ENCODE peak calls at places on chromosome 6, in nine cellular contexts. L, W, P, Y, K, F, R, O and V are unnamed samples.

GRCh38 chr6:118739976-118740771 is 88.8 kb upstream of the CEP85L start:
- DNase-seq in L (no peak), W (no peak), P (no peak), Y (peak), K (no peak), F (no peak), R (no peak), O (no peak), V (no peak)

GRCh38 chr6:132798820-132799538 is 542 bp upstream of the SLC18B1 start:
- DNase-seq in L (peak), W (peak), P (peak), Y (peak), K (peak), F (peak), R (no peak), O (peak), V (peak)

GRCh38 chr6:12748411-12748810 is 31.8 kb downstream of the PHACTR1 start:
- DNase-seq in L (no peak), W (no peak), P (no peak), Y (no peak), K (no peak), F (no peak), R (no peak), O (no peak), V (no peak)

GRCh38 chr6:155275808-155276480 is 12.1 kb downstream of the CLDN20 start:
- DNase-seq in L (peak), W (no peak), P (no peak), Y (no peak), K (no peak), F (no peak), R (no peak), O (no peak), V (no peak)

GRCh38 chr6:80332013-80332412 is 225.5 kb downstream of the BCKDHB start:
- DNase-seq in L (no peak), W (no peak), P (no peak), Y (no peak), K (no peak), F (no peak), R (no peak), O (no peak), V (no peak)

GRCh38 chr6:39558791-39559190 is 166.4 kb downstream of the KIF6 start:
- DNase-seq in L (no peak), W (no peak), P (no peak), Y (no peak), K (no peak), F (no peak), R (no peak), O (no peak), V (no peak)

GRCh38 chr6:155142902-155143609 is 120.8 kb upstream of the CLDN20 start:
- DNase-seq in L (no peak), W (no peak), P (peak), Y (no peak), K (no peak), F (no peak), R (no peak), O (no peak), V (no peak)

GRCh38 chr6:106778943-106779342 is 149.6 kb downstream of the QRSL1 start:
- DNase-seq in L (no peak), W (no peak), P (no peak), Y (no peak), K (no peak), F (no peak), R (no peak), O (no peak), V (no peak)

GRCh38 chr6:144066745-144067484 is 28.5 kb downstream of the SF3B5 start:
- DNase-seq in L (no peak), W (no peak), P (no peak), Y (no peak), K (no peak), F (no peak), R (no peak), O (no peak), V (no peak)

GRCh38 chr6:34513628-34514027 is 42.5 kb downstream of the SPDEF start:
- DNase-seq in L (peak), W (no peak), P (no peak), Y (no peak), K (no peak), F (peak), R (no peak), O (peak), V (no peak)

GRCh38 chr6:144007779-144008500 is at the start of gene PLAGL1:
- DNase-seq in L (peak), W (peak), P (peak), Y (peak), K (peak), F (peak), R (peak), O (peak), V (no peak)

GRCh38 chr6:6474170-6474920 is 114.2 kb upstream of the LY86 start:
- DNase-seq in L (no peak), W (no peak), P (no peak), Y (no peak), K (no peak), F (no peak), R (no peak), O (peak), V (no peak)

GRCh38 chr6:124164363-124164762 is 360.7 kb downstream of the NKAIN2 start:
- DNase-seq in L (no peak), W (no peak), P (no peak), Y (peak), K (no peak), F (no peak), R (no peak), O (no peak), V (no peak)

GRCh38 chr6:114053791-114054190 is 82.8 kb upstream of the HDAC2 start:
- DNase-seq in L (no peak), W (no peak), P (no peak), Y (no peak), K (no peak), F (no peak), R (no peak), O (no peak), V (no peak)

GRCh38 chr6:131182991-131183425 is 47.7 kb downstream of the AKAP7 start:
- DNase-seq in L (no peak), W (no peak), P (peak), Y (peak), K (no peak), F (peak), R (peak), O (no peak), V (no peak)

DNA sequence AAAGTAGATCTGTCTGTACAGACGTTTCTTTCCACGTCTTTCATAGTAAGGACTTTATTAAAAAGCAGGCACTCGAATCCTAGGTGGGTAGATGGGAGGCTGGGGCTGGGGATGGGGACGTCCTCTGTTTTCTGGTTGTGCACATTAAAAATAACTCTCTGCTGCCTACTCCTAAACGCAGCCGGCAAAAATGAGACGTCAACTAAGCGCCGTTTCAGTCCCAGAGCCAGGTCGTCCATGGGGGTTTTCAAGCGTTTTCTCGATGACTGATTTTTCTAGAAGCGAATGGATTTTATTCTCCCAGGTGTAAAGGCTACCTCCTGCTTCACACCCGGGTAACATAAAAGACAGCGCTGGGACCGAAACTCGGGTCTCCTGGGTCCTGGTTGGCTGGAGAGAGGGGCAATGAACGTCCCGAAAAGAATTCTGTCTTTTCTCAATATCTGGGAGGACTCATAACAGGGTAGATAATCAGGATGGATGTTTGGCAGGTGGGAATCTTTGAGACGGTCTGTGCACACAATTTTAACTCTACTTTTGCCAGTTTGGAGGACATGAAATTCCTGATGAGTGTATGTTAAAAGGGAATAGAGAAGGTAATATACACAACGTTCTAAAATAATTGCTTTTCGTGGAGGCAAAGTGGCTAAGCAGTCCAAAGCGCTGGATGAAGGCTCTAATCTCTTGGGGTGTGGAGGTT is 25.3 kb downstream of the GPX6 start:
- DNase-seq in L (peak), W (peak), P (no peak), Y (no peak), K (no peak), F (peak), R (no peak), O (no peak), V (no peak)
- H3K4me3 ChIP-seq in L (peak), W (peak), P (no peak), Y (peak), K (peak), F (peak), R (peak), O (peak), V (no peak)

GRCh38 chr6:112683926-112684325 is 336.8 kb downstream of the RFPL4B start:
- DNase-seq in L (no peak), W (no peak), P (no peak), Y (peak), K (no peak), F (no peak), R (no peak), O (no peak), V (no peak)

GRCh38 chr6:112683106-112683505 is 336.0 kb downstream of the RFPL4B start:
- DNase-seq in L (no peak), W (no peak), P (no peak), Y (peak), K (no peak), F (no peak), R (no peak), O (no peak), V (no peak)

GRCh38 chr6:112680076-112680475 is 332.9 kb downstream of the RFPL4B start:
- DNase-seq in L (no peak), W (no peak), P (no peak), Y (no peak), K (no peak), F (no peak), R (no peak), O (no peak), V (no peak)

DNA sequence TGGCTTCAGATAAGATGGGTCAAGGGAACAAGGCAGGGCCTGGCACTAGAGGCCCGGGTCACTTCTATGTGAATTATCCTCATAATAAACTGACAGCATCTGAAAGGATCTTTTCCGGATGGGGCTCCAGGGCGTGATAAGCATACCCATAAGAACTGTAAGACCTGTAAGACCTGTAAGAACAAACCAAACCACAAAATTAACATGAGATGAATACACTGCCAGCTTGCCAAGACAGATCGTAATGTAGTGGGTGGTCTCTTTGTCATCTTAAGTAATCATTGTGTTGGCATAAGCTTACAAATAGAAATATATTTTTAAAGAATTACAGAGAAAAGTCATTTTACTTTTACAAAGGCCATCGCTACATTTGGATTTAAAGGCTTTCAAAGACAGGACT is 335.0 kb downstream of the RFPL4B start:
- DNase-seq in L (no peak), W (no peak), P (no peak), Y (peak), K (no peak), F (no peak), R (no peak), O (no peak), V (no peak)
- H3K4me3 ChIP-seq in L (no peak), W (no peak), P (no peak), Y (no peak), K (no peak), F (no peak), R (no peak), O (no peak), V (no peak)

GRCh38 chr6:36912583-36912982 is 26.8 kb downstream of the C6orf89 start:
- DNase-seq in L (no peak), W (no peak), P (peak), Y (peak), K (no peak), F (no peak), R (no peak), O (no peak), V (no peak)
- H3K4me3 ChIP-seq in L (no peak), W (no peak), P (no peak), Y (no peak), K (no peak), F (no peak), R (no peak), O (no peak), V (no peak)

DNA sequence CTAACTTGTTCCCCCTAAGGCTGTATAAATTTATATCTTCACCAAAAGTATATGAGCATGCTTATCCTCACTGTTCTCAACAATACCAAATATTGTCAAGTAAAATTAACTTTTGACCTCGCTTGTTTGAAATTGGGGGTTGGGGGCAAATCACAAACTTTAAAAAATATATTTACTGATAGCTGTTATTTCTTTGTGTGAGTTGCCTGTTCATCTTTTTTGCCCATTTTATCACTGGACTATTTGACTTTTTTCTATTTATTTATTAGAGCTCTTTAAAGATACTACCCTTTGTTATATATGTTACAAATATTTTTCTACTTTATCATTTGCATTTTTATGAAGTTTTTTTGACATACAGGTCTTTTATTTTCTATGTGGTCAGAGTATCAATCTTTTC is 187.7 kb downstream of the ZDHHC14 start:
- DNase-seq in L (no peak), W (no peak), P (no peak), Y (no peak), K (no peak), F (no peak), R (no peak), O (no peak), V (no peak)
- H3K4me3 ChIP-seq in L (no peak), W (no peak), P (no peak), Y (no peak), K (no peak), F (no peak), R (no peak), O (no peak), V (no peak)

GRCh38 chr6:166381381-166381732 is 1.4 kb downstream of the MPC1 start:
- DNase-seq in L (no peak), W (no peak), P (no peak), Y (no peak), K (no peak), F (no peak), R (no peak), O (no peak), V (no peak)
- H3K4me3 ChIP-seq in L (peak), W (peak), P (no peak), Y (peak), K (peak), F (peak), R (peak), O (peak), V (peak)

DNA sequence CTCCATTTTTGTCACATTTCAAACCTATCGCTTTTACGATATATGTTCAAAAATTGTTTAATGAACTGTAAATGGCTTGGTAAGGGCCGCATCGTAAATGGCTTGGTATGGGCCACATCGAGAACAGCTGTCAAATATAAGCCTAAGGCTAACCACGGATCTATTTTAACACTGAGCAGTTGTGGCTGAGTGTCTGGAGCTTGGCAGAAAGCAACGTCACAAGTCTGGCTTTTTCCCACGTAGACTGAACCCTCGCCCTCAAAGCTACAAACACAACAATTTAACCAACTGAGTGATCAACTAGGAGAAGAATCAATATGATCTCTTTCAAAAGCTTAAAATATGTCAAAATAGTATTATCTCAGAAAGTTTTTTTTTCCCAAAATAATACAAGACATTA is 71.4 kb upstream of the PRSS16 start:
- DNase-seq in L (no peak), W (no peak), P (peak), Y (no peak), K (no peak), F (no peak), R (no peak), O (no peak), V (no peak)
- H3K4me3 ChIP-seq in L (no peak), W (no peak), P (no peak), Y (no peak), K (no peak), F (peak), R (no peak), O (peak), V (no peak)